ENCODE peak calls at places on chromosomes 6 and 20, in five cellular contexts. E is NCI-H1105; V is substantia nigra; D is SHP77; W is activated T-cell treated with anti-CD3 and anti-CD28 coated beads, Interleukin-2, amount 50 U/mL, for 48 hours. K is an unnamed sample.

GRCh38 chr6:160678744-160679401 is 14.8 kb upstream of the LPA start:
- DNase-seq in W (no peak), D (no peak), E (no peak), V (no peak), K (no peak)

GRCh38 chr6:89936177-89936576 is 41.9 kb downstream of the GJA10 start:
- DNase-seq in V (no peak), E (no peak), D (no peak), W (no peak), K (no peak)

GRCh38 chr20:51172558-51173428 is 149.9 kb upstream of the KCNG1 start:
- DNase-seq in E (no peak), V (no peak), W (no peak), D (no peak), K (no peak)

GRCh38 chr6:31734703-31735500 is 1.4 kb downstream of the CLIC1 start:
- DNase-seq in V (no peak), E (no peak), W (peak; percentile 77), D (no peak), K (no peak)

GRCh38 chr6:41344865-41345264 is 9.5 kb downstream of the NCR2 start:
- DNase-seq in V (no peak), W (peak; percentile 34), D (no peak), E (no peak), K (no peak)

GRCh38 chr20:9294081-9294480 is 220.3 kb upstream of the LAMP5 start:
- DNase-seq in D (no peak), E (no peak), W (no peak), V (no peak), K (no peak)

GRCh38 chr20:58743076-58743566 is 50.5 kb downstream of the NPEPL1 start:
- DNase-seq in V (no peak), E (no peak), D (no peak), W (no peak), K (no peak)

GRCh38 chr20:4153251-4153650 is 137.9 kb upstream of the RNF24 start:
- DNase-seq in V (no peak), W (no peak), D (no peak), E (no peak), K (no peak)

GRCh38 chr6:18242062-18242851 is 22.1 kb downstream of the DEK start:
- DNase-seq in E (no peak), W (no peak), V (no peak), D (no peak), K (no peak)

GRCh38 chr20:1417273-1417672 is 24.4 kb upstream of the FKBP1A start:
- DNase-seq in D (no peak), E (no peak), W (no peak), V (no peak), K (no peak)

GRCh38 chr6:89995296-89995695 is 101.0 kb downstream of the GJA10 start:
- DNase-seq in V (no peak), E (no peak), W (no peak), D (no peak), K (no peak)

GRCh38 chr6:18154507-18155272 is at the start of gene TPMT:
- DNase-seq in W (no peak), V (peak; percentile 99), E (peak; percentile 99), D (peak; percentile 92), K (peak; percentile 84)

GRCh38 chr6:37675606-37676005 is 22.1 kb downstream of the MDGA1 start:
- DNase-seq in D (no peak), E (no peak), W (no peak), V (no peak), K (no peak)

GRCh38 chr6:37663016-37663810 is 34.5 kb downstream of the MDGA1 start:
- DNase-seq in W (no peak), E (no peak), V (no peak), D (no peak), K (no peak)

GRCh38 chr20:58630063-58630462 is 21.0 kb upstream of the STX16 start:
- DNase-seq in E (no peak), V (no peak), D (no peak), W (no peak), K (no peak)

GRCh38 chr6:30515967-30516753 is 26.9 kb downstream of the HLA-E start:
- DNase-seq in W (peak; percentile 92), D (peak; percentile 26), E (no peak), V (peak; percentile 21), K (peak; percentile 47)

GRCh38 chr20:51811040-51811351 is 8.7 kb upstream of the SALL4 start:
- DNase-seq in D (no peak), E (no peak), V (no peak), W (no peak), K (no peak)

GRCh38 chr20:62019881-62020492 is 45.7 kb downstream of the TAF4 start:
- DNase-seq in W (no peak), E (no peak), D (no peak), V (no peak), K (no peak)

GRCh38 chr20:51562334-51563140 is 20.0 kb upstream of the NFATC2 start:
- DNase-seq in E (peak; percentile 52), V (peak; percentile 58), W (peak; percentile 52), D (no peak), K (no peak)

GRCh38 chr20:58512808-58513552 is 2.2 kb downstream of the APCDD1L start:
- DNase-seq in E (no peak), D (no peak), V (no peak), W (no peak), K (no peak)

GRCh38 chr20:48933017-48933766 is 11.7 kb downstream of the ARFGEF2 start:
- DNase-seq in D (no peak), W (no peak), V (no peak), E (peak; percentile 80), K (no peak)

GRCh38 chr20:54573838-54574237 is 98.4 kb downstream of the DOK5 start:
- DNase-seq in W (no peak), E (no peak), D (no peak), V (no peak), K (no peak)

GRCh38 chr6:39812853-39813533 is 20.8 kb downstream of the DAAM2 start:
- DNase-seq in W (no peak), D (no peak), E (no peak), V (no peak), K (peak; percentile 68)

GRCh38 chr6:123636771-123637170 is at the start of gene TRDN:
- DNase-seq in V (no peak), D (no peak), E (no peak), W (no peak), K (no peak)

GRCh38 chr20:8913452-8913851 is 155.4 kb upstream of the PLCB4 start:
- DNase-seq in D (no peak), W (no peak), V (no peak), E (no peak), K (no peak)

GRCh38 chr6:63307581-63308246 is 12.1 kb downstream of the LGSN start:
- DNase-seq in E (no peak), V (no peak), W (no peak), D (peak; percentile 32), K (no peak)

GRCh38 chr6:33720998-33721397 is 9.5 kb upstream of the UQCC2 start:
- DNase-seq in E (no peak), V (no peak), D (no peak), W (no peak), K (no peak)

GRCh38 chr6:169266746-169267629 is 13.3 kb upstream of the THBS2 start:
- DNase-seq in D (no peak), V (no peak), E (no peak), W (no peak), K (no peak)

GRCh38 chr6:89495961-89496535 is 63.1 kb downstream of the ANKRD6 start:
- DNase-seq in V (no peak), D (no peak), E (no peak), W (no peak), K (no peak)

K was measured in NCI-H1436 treated with DMSO at 0.1 percent for 48 hours.